ENCODE peak calls at places on chromosome 21, in nine cellular contexts. I is activated naive CD8-positive, alpha-beta T cell treated with anti-CD3 and anti-CD28 coated beads for 36 hours; V is cardiac muscle cell; X is thoracic aorta; P is astrocyte of the spinal cord; R is NCI-H1694 treated with DMSO at 0.1 percent for 48 hours; Y is germinal center; M is myocyte; Z is osteocyte. C is an unnamed sample.

GRCh38 chr21:26469789-26470188 is 103.3 kb downstream of the CYYR1 start:
- DNase-seq in I (no peak), V (no peak), X (no peak), P (peak; percentile 71), R (peak; percentile 19), Y (no peak), M (peak; percentile 74), Z (no peak), C (no peak)

GRCh38 chr21:44050276-44050675 is 38.2 kb downstream of the TRAPPC10 start:
- DNase-seq in I (no peak), V (no peak), X (no peak), P (no peak), R (no peak), Y (no peak), M (no peak), Z (no peak), C (no peak)

GRCh38 chr21:38293113-38293512 is 36.3 kb downstream of the KCNJ15 start:
- DNase-seq in I (no peak), V (no peak), X (no peak), P (no peak), R (no peak), Y (no peak), M (no peak), Z (no peak), C (no peak)

GRCh38 chr21:36145259-36145658 is 10.4 kb downstream of the CBR3 start:
- DNase-seq in I (no peak), V (no peak), X (no peak), P (no peak), R (no peak), Y (no peak), M (no peak), Z (no peak), C (no peak)

GRCh38 chr21:21897275-21897883 is 899.2 kb downstream of the NCAM2 start:
- DNase-seq in I (no peak), V (no peak), X (no peak), P (peak; percentile 17), R (no peak), Y (no peak), M (peak; percentile 27), Z (no peak), C (no peak)

GRCh38 chr21:41397416-41397815 is 28.6 kb upstream of the MX1 start:
- DNase-seq in I (no peak), V (no peak), X (no peak), P (no peak), R (no peak), Y (no peak), M (no peak), Z (no peak), C (no peak)

GRCh38 chr21:41678016-41678935 is 88.6 kb downstream of the RIPK4 start:
- DNase-seq in I (no peak), V (peak; percentile 30), X (no peak), P (peak; percentile 59), R (no peak), Y (no peak), M (no peak), Z (no peak), C (no peak)

GRCh38 chr21:25373126-25374082 is 233.9 kb downstream of the MRPL39 start:
- DNase-seq in I (no peak), V (no peak), X (no peak), P (peak; percentile 20), R (no peak), Y (no peak), M (no peak), Z (no peak), C (no peak)

GRCh38 chr21:28509031-28509430 is 483.6 kb downstream of the LTN1 start:
- DNase-seq in I (no peak), V (no peak), X (no peak), P (no peak), R (no peak), Y (no peak), M (no peak), Z (no peak), C (no peak)

GRCh38 chr21:38544681-38545080 is 46.4 kb upstream of the ERG start:
- DNase-seq in I (no peak), V (no peak), X (no peak), P (no peak), R (no peak), Y (no peak), M (no peak), Z (no peak), C (no peak)

GRCh38 chr21:44741921-44742320 is 30.5 kb upstream of the TSPEAR start:
- DNase-seq in I (no peak), V (no peak), X (no peak), P (no peak), R (no peak), Y (no peak), M (no peak), Z (peak; percentile 17), C (no peak)

GRCh38 chr21:46665566-46665965 is 30.1 kb downstream of the PRMT2 start:
- DNase-seq in I (no peak), V (no peak), X (no peak), P (no peak), R (no peak), Y (no peak), M (no peak), Z (no peak), C (no peak)

GRCh38 chr21:41802684-41803083 is 35.8 kb upstream of the RIPK4 start:
- DNase-seq in I (no peak), V (no peak), X (no peak), P (peak; percentile 4), R (no peak), Y (no peak), M (no peak), Z (no peak), C (peak; percentile 73)

GRCh38 chr21:44800103-44800502 is 1.5 kb downstream of the UBE2G2 start:
- DNase-seq in I (no peak), V (peak; percentile 69), X (no peak), P (peak; percentile 42), R (peak; percentile 55), Y (no peak), M (peak; percentile 41), Z (no peak), C (no peak)

GRCh38 chr21:36246080-36246631 is 73.8 kb upstream of the MORC3 start:
- DNase-seq in I (no peak), V (no peak), X (no peak), P (no peak), R (no peak), Y (no peak), M (no peak), Z (no peak), C (no peak)

GRCh38 chr21:26849428-26850115 is 4.4 kb upstream of the ADAMTS1 start:
- DNase-seq in I (no peak), V (peak; percentile 76), X (no peak), P (peak; percentile 75), R (peak; percentile 80), Y (no peak), M (peak; percentile 77), Z (no peak), C (peak; percentile 43)

GRCh38 chr21:36973986-36974850 is 7.7 kb upstream of the HLCS start:
- DNase-seq in I (no peak), V (no peak), X (no peak), P (no peak), R (no peak), Y (no peak), M (no peak), Z (no peak), C (no peak)

GRCh38 chr21:36265431-36265830 is 54.6 kb upstream of the MORC3 start:
- DNase-seq in I (no peak), V (no peak), X (no peak), P (no peak), R (no peak), Y (no peak), M (peak; percentile 72), Z (no peak), C (peak; percentile 21)

GRCh38 chr21:35232545-35233176 is 183.6 kb upstream of the RUNX1 start:
- DNase-seq in I (no peak), V (no peak), X (no peak), P (peak; percentile 89), R (no peak), Y (no peak), M (peak; percentile 93), Z (no peak), C (no peak)

GRCh38 chr21:33964706-33965325 is 49.2 kb upstream of the ATP5PO start:
- DNase-seq in I (no peak), V (no peak), X (no peak), P (no peak), R (no peak), Y (no peak), M (no peak), Z (peak; percentile 17), C (no peak)

GRCh38 chr21:27761623-27762022 is 794.7 kb upstream of the ADAMTS5 start:
- DNase-seq in I (no peak), V (no peak), X (no peak), P (no peak), R (no peak), Y (no peak), M (no peak), Z (no peak), C (no peak)

GRCh38 chr21:35838987-35839763 is 221.2 kb downstream of the SETD4 start:
- DNase-seq in I (no peak), V (no peak), X (no peak), P (no peak), R (no peak), Y (no peak), M (peak; percentile 71), Z (no peak), C (no peak)

GRCh38 chr21:29506947-29507346 is 208.2 kb downstream of the BACH1 start:
- DNase-seq in I (no peak), V (no peak), X (no peak), P (no peak), R (no peak), Y (no peak), M (no peak), Z (no peak), C (no peak)

GRCh38 chr21:45164124-45164511 is 89.7 kb downstream of the ADARB1 start:
- DNase-seq in I (no peak), V (no peak), X (no peak), P (no peak), R (no peak), Y (no peak), M (peak; percentile 98), Z (no peak), C (no peak)

GRCh38 chr21:46386726-46387073 is 62.7 kb downstream of the PCNT start:
- DNase-seq in I (no peak), V (no peak), X (no peak), P (no peak), R (no peak), Y (no peak), M (no peak), Z (no peak), C (no peak)

GRCh38 chr21:43611598-43612369 is 47.5 kb downstream of the HSF2BP start:
- DNase-seq in I (peak; percentile 27), V (peak; percentile 73), X (no peak), P (peak; percentile 82), R (no peak), Y (peak; percentile 37), M (peak; percentile 76), Z (no peak), C (peak; percentile 36)

GRCh38 chr21:25361097-25361496 is 246.2 kb downstream of the MRPL39 start:
- DNase-seq in I (no peak), V (no peak), X (no peak), P (no peak), R (no peak), Y (no peak), M (no peak), Z (no peak), C (no peak)

GRCh38 chr21:36966846-36967657 is 583 bp upstream of the HLCS start:
- DNase-seq in I (no peak), V (no peak), X (no peak), P (peak; percentile 43), R (no peak), Y (no peak), M (peak; percentile 22), Z (no peak), C (no peak)

GRCh38 chr21:31372176-31372765 is 28.2 kb upstream of the TIAM1 start:
- DNase-seq in I (no peak), V (no peak), X (no peak), P (peak; percentile 13), R (no peak), Y (no peak), M (no peak), Z (peak; percentile 36), C (no peak)

GRCh38 chr21:25368531-25368930 is 238.8 kb downstream of the MRPL39 start:
- DNase-seq in I (no peak), V (no peak), X (no peak), P (no peak), R (no peak), Y (no peak), M (no peak), Z (no peak), C (no peak)

GRCh38 chr21:41903559-41904351 is 24.6 kb upstream of the PRDM15 start:
- DNase-seq in I (no peak), V (no peak), X (no peak), P (no peak), R (no peak), Y (no peak), M (no peak), Z (no peak), C (no peak)